ENCODE peak calls at places on chromosomes 2 and 18, in four cellular contexts. X, J, N and U are unnamed samples. For H3K27me3, the result is how much of the 10 kb centered on the place peaks cover.

GRCh38 chr2:17636989-17637906 is 96.8 kb downstream of the VSNL1 start:
- DNase-seq in X (peak), J (no peak), N (no peak), U (no peak)

GRCh38 chr2:156574112-156574511 is 137.9 kb downstream of the GPD2 start:
- DNase-seq in X (no peak), J (no peak), N (no peak), U (no peak)

GRCh38 chr2:219284501-219285347 is 5.6 kb downstream of the DNAJB2 start:
- DNase-seq in X (no peak), J (no peak), N (no peak), U (no peak)

GRCh38 chr2:188394931-188395330 is 103.3 kb downstream of the GULP1 start:
- DNase-seq in X (peak), J (no peak), N (no peak), U (no peak)

GRCh38 chr2:143968860-143969259 is 551.1 kb downstream of the ZEB2 start:
- DNase-seq in X (no peak), J (no peak), N (no peak), U (no peak)

GRCh38 chr2:15643791-15644588 is 52.3 kb downstream of the DDX1 start:
- DNase-seq in X (no peak), J (no peak), N (no peak), U (no peak)

GRCh38 chr2:112141623-112142001 is 3.4 kb downstream of the FBLN7 start:
- DNase-seq in X (no peak), J (no peak), N (peak), U (no peak)

GRCh38 chr2:127072380-127072779 is 34.6 kb downstream of the BIN1 start:
- DNase-seq in X (no peak), J (no peak), N (no peak), U (no peak)

GRCh38 chr2:97267411-97268074 is 154.6 kb downstream of the ANKRD36 start:
- DNase-seq in X (no peak), J (peak), N (peak), U (no peak)

GRCh38 chr2:144320491-144320890 is 199.4 kb downstream of the ZEB2 start:
- DNase-seq in X (no peak), J (no peak), N (no peak), U (no peak)

GRCh38 chr18:24003903-24004640 is 10.5 kb upstream of the TTC39C start:
- DNase-seq in X (no peak), J (no peak), N (no peak), U (no peak)

GRCh38 chr2:86249843-86250402 is 50.7 kb downstream of the MRPL35 start:
- DNase-seq in X (no peak), J (no peak), N (no peak), U (no peak)

GRCh38 chr2:144522741-144523605 is 3.1 kb upstream of the ZEB2 start:
- DNase-seq in X (no peak), J (no peak), N (no peak), U (no peak)

GRCh38 chr2:64260817-64261216 is 116.6 kb upstream of the PELI1 start:
- DNase-seq in X (no peak), J (no peak), N (peak), U (no peak)

GRCh38 chr2:237695201-237695780 is 67.9 kb downstream of the LRRFIP1 start:
- DNase-seq in X (no peak), J (no peak), N (no peak), U (peak)

GRCh38 chr18:56284319-56284718 is 354.1 kb downstream of the TXNL1 start:
- DNase-seq in X (no peak), J (no peak), N (no peak), U (no peak)

GRCh38 chr18:69998523-69998987 is 50.9 kb upstream of the CD226 start:
- DNase-seq in X (peak), J (no peak), N (no peak), U (no peak)

GRCh38 chr2:217996345-217996744 is 6.5 kb downstream of the TNS1 start:
- DNase-seq in X (no peak), J (no peak), N (peak), U (peak)

GRCh38 chr2:71699428-71699827 is 246.1 kb downstream of the DYSF start:
- DNase-seq in X (no peak), J (peak), N (no peak), U (no peak)

GRCh38 chr2:18178736-18179349 is 300.4 kb downstream of the KCNS3 start:
- DNase-seq in X (peak), J (no peak), N (no peak), U (peak)

GRCh38 chr2:9027884-9028283 is 24.4 kb upstream of the MBOAT2 start:
- DNase-seq in X (no peak), J (no peak), N (no peak), U (no peak)

GRCh38 chr2:168160897-168161296 is 86.5 kb downstream of the STK39 start:
- DNase-seq in X (no peak), J (no peak), N (no peak), U (no peak)

GRCh38 chr2:45825001-45825651 is 173.7 kb downstream of the PRKCE start:
- DNase-seq in X (no peak), J (no peak), N (no peak), U (no peak)

GRCh38 chr2:212628586-212628985 is 90.0 kb upstream of the ERBB4 start:
- DNase-seq in X (no peak), J (no peak), N (no peak), U (no peak)

GRCh38 chr2:62920070-62920469 is 130.6 kb upstream of the OTX1 start:
- DNase-seq in X (no peak), J (no peak), N (no peak), U (no peak)

GRCh38 chr2:234963785-234964615 is 12.2 kb downstream of the SH3BP4 start:
- DNase-seq in X (no peak), J (no peak), N (no peak), U (no peak)

GRCh38 chr2:160425394-160425793 is 68.2 kb downstream of the RBMS1 start:
- DNase-seq in X (no peak), J (no peak), N (no peak), U (no peak)
- H3K27ac ChIP-seq in X (no peak), J (no peak), N (peak), U (peak)

GRCh38 chr2:104844813-104845551 is 8.9 kb upstream of the POU3F3 start:
- DNase-seq in X (peak), J (peak), N (no peak), U (no peak)

GRCh38 chr2:104845552-104845931 is 8.4 kb upstream of the POU3F3 start:
- DNase-seq in X (no peak), J (no peak), N (no peak), U (no peak)

GRCh38 chr2:104840151-104840550 is 13.8 kb upstream of the POU3F3 start:
- DNase-seq in X (no peak), J (no peak), N (no peak), U (no peak)

GRCh38 chr2:104840916-104841315 is 13.0 kb upstream of the POU3F3 start:
- DNase-seq in X (no peak), J (no peak), N (no peak), U (no peak)

GRCh38 chr2:104841694-104842093 is 12.2 kb upstream of the POU3F3 start:
- DNase-seq in X (no peak), J (no peak), N (no peak), U (no peak)
- H3K27me3 ChIP-seq in X (half or more), J (under half), N (under half), U (under half)

GRCh38 chr2:152393377-152393776 is 58.4 kb downstream of the FMNL2 start:
- DNase-seq in X (no peak), J (no peak), N (no peak), U (no peak)

GRCh38 chr2:152396051-152396511 is 61.1 kb downstream of the FMNL2 start:
- DNase-seq in X (no peak), J (no peak), N (no peak), U (no peak)

GRCh38 chr2:152399003-152399402 is 64.0 kb downstream of the FMNL2 start:
- DNase-seq in X (no peak), J (no peak), N (no peak), U (no peak)

GRCh38 chr2:152396763-152397162 is 61.8 kb downstream of the FMNL2 start:
- DNase-seq in X (no peak), J (no peak), N (no peak), U (no peak)

DNA sequence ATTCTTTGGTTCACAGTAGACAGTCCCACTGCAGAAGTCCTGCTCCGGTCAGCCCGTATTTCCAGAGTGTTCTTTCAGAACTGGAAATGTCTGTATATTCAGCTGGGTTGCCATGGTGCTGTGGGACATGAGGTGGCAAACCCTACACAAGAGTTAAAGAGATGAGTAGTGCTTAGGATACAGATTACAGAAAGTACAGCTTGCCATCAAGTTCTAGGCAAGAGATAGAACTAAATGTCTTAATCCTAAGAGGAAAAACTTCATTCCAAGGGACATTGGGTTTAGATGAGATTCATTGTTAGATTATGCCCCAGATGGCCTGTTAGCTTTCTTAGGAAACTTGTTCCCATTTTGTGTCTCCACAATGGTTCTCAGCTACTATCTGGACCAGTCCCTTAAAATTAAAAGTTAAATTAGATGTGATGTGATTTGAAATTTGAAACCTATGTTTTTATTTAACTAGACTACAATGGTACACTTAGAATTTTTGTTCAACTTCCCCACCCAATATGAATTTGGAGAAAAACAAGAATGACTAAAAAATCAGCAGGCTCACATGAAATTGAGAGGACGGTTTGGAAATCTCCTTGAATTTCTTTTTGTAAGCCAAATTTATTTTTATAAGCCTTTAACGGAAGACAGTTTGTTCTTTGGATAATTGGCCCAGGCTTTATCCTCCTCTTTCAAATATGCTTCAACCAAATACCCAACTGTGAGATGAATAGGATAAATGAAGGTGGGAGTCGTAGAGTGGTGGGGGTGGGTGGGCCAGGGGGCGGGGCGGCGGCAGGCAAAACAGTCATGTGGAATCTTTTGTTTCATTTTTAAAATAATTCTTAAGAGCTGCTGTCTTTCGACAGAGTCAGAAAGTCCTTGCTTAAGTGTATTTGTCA is 60.4 kb downstream of the FMNL2 start:
- DNase-seq in X (no peak), J (no peak), N (no peak), U (no peak)
- H3K4me3 ChIP-seq in X (no peak), J (no peak), N (no peak), U (no peak)

DNA sequence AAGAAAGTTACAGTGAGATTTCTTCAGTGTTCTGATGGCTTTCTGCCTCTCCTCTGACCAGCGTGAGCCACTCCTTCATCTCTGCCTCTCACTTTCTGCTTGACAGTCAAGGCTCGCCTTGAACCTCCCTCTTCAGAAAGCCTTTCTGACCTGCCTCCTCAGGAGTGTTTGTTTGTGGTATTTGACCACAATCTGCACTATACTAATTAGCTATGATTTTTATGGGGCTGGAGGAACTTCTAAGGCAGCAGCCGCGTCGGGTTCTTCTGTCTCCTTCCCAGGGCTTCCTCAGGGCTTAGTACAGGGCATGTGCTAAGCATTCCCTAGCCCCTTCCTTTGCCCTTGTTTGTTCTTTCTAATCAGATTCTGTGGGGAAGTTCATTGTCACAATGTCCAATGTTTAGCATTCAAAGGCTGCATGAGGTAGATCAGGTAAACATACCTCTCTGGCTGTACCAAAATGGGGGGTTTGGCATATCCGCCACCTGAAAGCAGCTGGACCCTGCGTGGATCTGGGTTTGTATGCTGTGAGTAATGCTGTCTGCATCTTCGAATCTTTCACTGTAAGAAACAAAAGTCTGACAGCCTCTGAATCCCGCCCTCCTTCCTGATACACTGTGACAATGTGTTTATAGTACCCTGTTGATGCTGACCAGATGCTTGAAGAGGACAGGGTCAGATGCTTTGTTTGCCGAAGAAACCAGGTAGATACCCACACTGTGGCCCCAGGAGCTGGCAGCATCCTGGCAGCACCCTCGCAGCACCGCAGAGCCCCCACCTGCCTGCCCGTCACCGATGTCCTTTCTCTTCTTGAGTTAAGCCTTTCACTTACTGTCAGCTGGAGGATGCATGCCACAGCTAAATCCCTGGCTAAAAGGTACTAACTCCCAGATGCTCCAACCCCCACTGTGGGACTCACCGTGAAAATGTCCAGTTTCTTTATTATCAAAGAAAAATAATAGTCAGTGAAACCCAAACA is 260.8 kb upstream of the HDAC4 start:
- DNase-seq in X (no peak), J (no peak), N (no peak), U (no peak)
- H3K27ac ChIP-seq in X (no peak), J (no peak), N (no peak), U (no peak)